ENCODE peak calls at places on chromosomes 16 and 17, in nine cellular contexts. N is upper lobe of right lung; K is PC-9; J is heart left ventricle; H is CD8-positive, alpha-beta T cell; U is BE2C; E is GM23338; I is breast epithelium; G is body of pancreas. W is an unnamed sample.

GRCh38 chr16:58024673-58025350 is 742 bp upstream of the MMP15 start:
- DNase-seq in N (peak; percentile 90), K (peak; percentile 76), J (no peak), H (no peak), U (no peak), E (peak; percentile 77), I (no peak), G (peak; percentile 79), W (no peak)

GRCh38 chr16:89565506-89566372 is 5.3 kb downstream of the RPL13 start:
- DNase-seq in N (peak; percentile 85), K (peak; percentile 74), J (peak; percentile 43), H (no peak), U (peak; percentile 70), E (peak; percentile 85), I (peak; percentile 65), G (peak; percentile 74), W (peak; percentile 27)

GRCh38 chr16:84462296-84463210 is 41.9 kb downstream of the MEAK7 start:
- DNase-seq in N (peak; percentile 45), K (peak; percentile 57), J (no peak), H (no peak), U (no peak), E (no peak), I (no peak), G (no peak), W (no peak)

GRCh38 chr17:82424001-82424862 is 5.8 kb upstream of the OGFOD3 start:
- DNase-seq in N (no peak), K (peak; percentile 31), J (no peak), H (peak; percentile 28), U (no peak), E (peak; percentile 86), I (no peak), G (no peak), W (no peak)

GRCh38 chr16:67963325-67964321 is 4.8 kb downstream of the SLC12A4 start:
- DNase-seq in N (no peak), K (no peak), J (peak; percentile 51), H (no peak), U (no peak), E (peak; percentile 75), I (no peak), G (peak; percentile 53), W (no peak)

GRCh38 chr16:11155284-11155806 is 100.7 kb downstream of the SOCS1 start:
- DNase-seq in N (no peak), K (peak; percentile 45), J (no peak), H (no peak), U (no peak), E (no peak), I (no peak), G (no peak), W (no peak)

GRCh38 chr16:3182608-3183444 is 5.2 kb upstream of the OR1F1 start:
- DNase-seq in N (no peak), K (peak; percentile 60), J (no peak), H (no peak), U (peak; percentile 78), E (peak; percentile 77), I (no peak), G (peak; percentile 50), W (no peak)

GRCh38 chr17:31581022-31581483 is 189.6 kb downstream of the RAB11FIP4 start:
- DNase-seq in N (peak; percentile 88), K (peak; percentile 95), J (peak; percentile 82), H (no peak), U (peak; percentile 83), E (no peak), I (peak; percentile 81), G (peak; percentile 80), W (peak; percentile 85)

GRCh38 chr16:72312862-72313261 is 140.9 kb upstream of the PMFBP1 start:
- DNase-seq in N (no peak), K (no peak), J (no peak), H (no peak), U (no peak), E (peak; percentile 17), I (no peak), G (no peak), W (no peak)

GRCh38 chr17:35088647-35088910 is 25.1 kb upstream of the RFFL start:
- DNase-seq in N (no peak), K (no peak), J (peak; percentile 46), H (no peak), U (no peak), E (no peak), I (peak; percentile 24), G (peak; percentile 57), W (peak; percentile 38)

GRCh38 chr17:29590979-29591736 is 1.7 kb upstream of the GIT1 start:
- DNase-seq in N (peak; percentile 76), K (no peak), J (peak; percentile 53), H (no peak), U (peak; percentile 62), E (peak; percentile 86), I (no peak), G (peak; percentile 51), W (no peak)

GRCh38 chr17:48153711-48154642 is 46.4 kb downstream of the SNX11 start:
- DNase-seq in N (no peak), K (peak; percentile 27), J (no peak), H (no peak), U (peak; percentile 58), E (peak; percentile 80), I (no peak), G (peak; percentile 76), W (no peak)

GRCh38 chr16:56686758-56687157 is 4.5 kb downstream of the MT1X start:
- DNase-seq in N (no peak), K (no peak), J (no peak), H (no peak), U (no peak), E (no peak), I (no peak), G (no peak), W (no peak)

GRCh38 chr17:19728114-19728495 is 11.7 kb upstream of the SLC47A2 start:
- DNase-seq in N (peak; percentile 91), K (peak; percentile 95), J (peak; percentile 83), H (no peak), U (peak; percentile 81), E (no peak), I (peak; percentile 97), G (peak; percentile 88), W (peak; percentile 88)

GRCh38 chr17:11264183-11264871 is 23.3 kb downstream of the SHISA6 start:
- DNase-seq in N (no peak), K (no peak), J (no peak), H (no peak), U (no peak), E (peak; percentile 20), I (no peak), G (no peak), W (no peak)

GRCh38 chr17:28710948-28711722 is 553 bp downstream of the PROCA1 start:
- DNase-seq in N (peak; percentile 95), K (peak; percentile 95), J (peak; percentile 92), H (peak; percentile 77), U (peak; percentile 89), E (peak; percentile 96), I (peak; percentile 68), G (peak; percentile 82), W (peak; percentile 80)

DNA sequence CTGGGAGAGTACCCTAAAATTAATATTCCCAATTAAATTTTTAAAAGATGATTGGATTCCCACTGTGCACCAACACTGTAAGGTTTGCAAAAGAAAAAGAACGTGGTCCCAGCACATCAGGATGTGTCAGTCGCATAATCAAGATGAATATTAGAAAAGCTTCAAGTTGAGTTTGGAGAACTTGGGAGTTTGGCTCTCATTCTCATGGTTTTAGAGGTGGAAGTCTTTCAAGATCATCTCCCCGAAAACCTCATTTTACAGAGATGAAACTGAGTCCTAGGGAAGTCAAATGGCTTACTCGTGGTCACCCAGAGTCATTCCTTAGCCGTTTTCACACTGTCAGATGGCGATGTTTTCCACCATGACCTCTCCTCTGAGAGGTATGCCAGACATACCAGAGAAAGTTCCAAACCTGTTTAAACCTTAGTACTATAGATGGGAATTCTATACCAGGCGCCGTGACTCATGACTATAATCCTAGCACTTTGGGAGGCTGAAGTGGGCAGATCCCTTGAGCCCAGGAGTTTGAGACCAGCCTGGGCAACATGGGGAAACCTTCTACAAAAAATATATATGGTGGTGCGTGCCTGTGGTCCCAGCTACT is 1.2 kb downstream of the SEC14L1 start:
- DNase-seq in N (no peak), K (peak; percentile 27), J (no peak), H (no peak), U (no peak), E (no peak), I (no peak), G (no peak), W (no peak)
- H3K4me1 ChIP-seq in N (peaks cover 50% of the 10 kb centered on the region), K (peaks cover 51% of the 10 kb centered on the region), J (peaks cover 5% of the 10 kb centered on the region), H (peaks cover 31% of the 10 kb centered on the region), U (peaks cover 19% of the 10 kb centered on the region), E (peaks cover 28% of the 10 kb centered on the region), I (peaks cover 4% of the 10 kb centered on the region), G (peaks cover 53% of the 10 kb centered on the region), W (peaks cover 8% of the 10 kb centered on the region)

GRCh38 chr17:46143827-46144236 is 49.4 kb downstream of the KANSL1 start:
- DNase-seq in N (no peak), K (no peak), J (no peak), H (no peak), U (no peak), E (no peak), I (no peak), G (no peak), W (no peak)
- H3K4me1 ChIP-seq in N (peaks cover 70% of the 10 kb centered on the region), K (no peaks in the 10 kb centered on the region), J (peaks cover under 1% of the 10 kb centered on the region), H (peaks cover 79% of the 10 kb centered on the region), U (no peaks in the 10 kb centered on the region), E (peaks cover 67% of the 10 kb centered on the region), I (peaks cover 20% of the 10 kb centered on the region), G (peaks cover 81% of the 10 kb centered on the region), W (no peaks in the 10 kb centered on the region)

DNA sequence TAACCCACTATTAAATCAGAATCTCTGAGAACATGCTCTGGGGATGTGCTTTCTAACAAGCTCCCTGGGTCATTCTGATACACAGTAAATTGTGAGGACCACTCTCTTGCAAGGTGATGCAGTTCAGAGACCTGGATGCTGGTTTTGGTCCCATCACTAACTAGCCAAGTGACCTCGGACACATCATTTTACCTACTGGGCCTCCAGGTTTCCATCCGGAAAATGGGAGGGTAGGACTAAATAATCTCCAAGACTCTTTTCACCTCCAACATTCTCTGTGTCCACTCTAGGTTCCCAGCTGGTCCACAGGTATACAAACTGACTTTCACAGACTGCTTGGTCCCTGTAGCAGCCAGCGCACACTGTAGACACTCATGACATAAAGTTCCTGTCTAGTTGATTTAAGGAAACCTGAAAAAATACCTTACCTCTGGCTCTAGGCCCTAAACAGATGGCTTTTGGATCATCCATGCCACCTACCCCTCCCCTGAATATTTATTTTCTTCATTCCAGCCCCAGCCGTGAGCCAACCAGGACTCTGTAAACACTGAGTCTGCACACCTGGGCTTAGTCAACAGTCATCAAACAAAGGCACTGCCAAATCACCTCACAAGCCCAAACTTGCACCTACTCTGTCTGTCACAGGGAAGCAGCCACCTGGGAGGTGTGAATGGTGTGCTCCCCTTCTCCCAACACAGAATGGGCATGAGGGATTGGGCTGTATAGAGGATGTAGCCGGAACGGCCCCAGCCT is 51.3 kb upstream of the MRPS23 start:
- DNase-seq in N (no peak), K (peak; percentile 65), J (no peak), H (no peak), U (no peak), E (no peak), I (peak; percentile 55), G (peak; percentile 83), W (peak; percentile 95)
- H3K4me1 ChIP-seq in N (peaks cover 75% of the 10 kb centered on the region), K (peaks cover 67% of the 10 kb centered on the region), J (peaks cover 16% of the 10 kb centered on the region), H (no peaks in the 10 kb centered on the region), U (no peaks in the 10 kb centered on the region), E (peaks cover 27% of the 10 kb centered on the region), I (peaks cover 47% of the 10 kb centered on the region), G (peaks cover 76% of the 10 kb centered on the region), W (peaks cover 68% of the 10 kb centered on the region)

DNA sequence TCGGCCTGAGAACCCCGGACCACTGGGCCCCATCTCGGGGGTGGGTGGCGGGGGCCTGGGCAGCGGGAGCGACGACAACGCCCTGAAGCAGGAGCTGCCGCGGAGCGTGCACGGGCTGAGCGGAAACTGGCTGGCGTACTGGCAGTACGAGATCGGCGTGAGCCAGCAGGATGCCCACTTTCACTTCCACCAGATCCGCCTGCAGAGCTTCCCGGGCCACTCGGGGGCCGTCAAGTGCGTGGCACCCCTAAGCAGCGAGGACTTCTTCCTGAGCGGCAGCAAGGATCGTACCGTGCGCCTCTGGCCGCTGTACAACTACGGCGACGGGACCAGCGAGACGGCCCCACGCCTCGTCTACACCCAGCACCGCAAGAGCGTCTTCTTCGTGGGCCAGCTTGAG is 8.9 kb upstream of the SERPINF2 start:
- DNase-seq in N (no peak), K (no peak), J (no peak), H (no peak), U (no peak), E (no peak), I (no peak), G (no peak), W (no peak)
- H3K4me1 ChIP-seq in N (peaks cover 43% of the 10 kb centered on the region), K (no peaks in the 10 kb centered on the region), J (no peaks in the 10 kb centered on the region), H (no peaks in the 10 kb centered on the region), U (peaks cover 7% of the 10 kb centered on the region), E (no peaks in the 10 kb centered on the region), I (peaks cover 7% of the 10 kb centered on the region), G (no peaks in the 10 kb centered on the region), W (peaks cover 14% of the 10 kb centered on the region)